ENCODE peak calls at places on chromosome 12, in seven cellular contexts. Y is H9, X is endothelial cell of umbilical vein, Q is HepG2, R is IMR-90, E is mammary epithelial cell, H is neural progenitor cell. K is an unnamed sample.
A peak's percentile ranks its signal among the peaks of the same experiment; 100 is the strongest.

GRCh38 chr12:788288-788687 is 35.9 kb downstream of the WNK1 start:
- DNase-seq in X (peak; percentile 52), Y (no peak), R (no peak), Q (no peak), H (no peak), E (no peak), K (no peak)

GRCh38 chr12:697426-697825 is 34.2 kb upstream of the NINJ2 start:
- DNase-seq in Q (no peak), Y (no peak), H (no peak), R (no peak), X (no peak), E (no peak), K (no peak)

GRCh38 chr12:91817512-91817911 is 328.1 kb downstream of the BTG1 start:
- DNase-seq in Y (no peak), X (no peak), R (no peak), E (peak; percentile 40), H (no peak), Q (no peak), K (peak; percentile 39)

GRCh38 chr12:109783135-109783964 is 49.8 kb downstream of the TRPV4 start:
- DNase-seq in H (no peak), Y (no peak), E (no peak), R (no peak), Q (no peak), X (no peak), K (no peak)

GRCh38 chr12:95838125-95838524 is 20.6 kb upstream of the SNRPF start:
- DNase-seq in H (no peak), X (peak; percentile 8), Y (no peak), R (peak; percentile 72), E (no peak), Q (peak; percentile 49), K (peak; percentile 24)

GRCh38 chr12:38507839-38508238 is 191.3 kb downstream of the ALG10B start:
- DNase-seq in H (no peak), E (peak; percentile 26), R (no peak), Q (no peak), Y (no peak), X (no peak), K (no peak)

GRCh38 chr12:51434305-51434704 is 9.7 kb downstream of the SLC4A8 start:
- DNase-seq in R (no peak), H (no peak), Q (no peak), X (no peak), E (no peak), Y (no peak), K (no peak)

GRCh38 chr12:96766232-96766631 is 140.8 kb upstream of the NEDD1 start:
- DNase-seq in X (no peak), H (peak; percentile 26), E (no peak), R (peak; percentile 3), Y (peak; percentile 55), Q (peak; percentile 1), K (peak; percentile 2)

GRCh38 chr12:118714051-118714460 is 267.3 kb upstream of the SRRM4 start:
- DNase-seq in H (peak; percentile 85), R (no peak), Q (peak; percentile 53), Y (peak; percentile 68), X (no peak), E (no peak), K (peak; percentile 4)

GRCh38 chr12:1796515-1797010 is 23.8 kb upstream of the LRTM2 start:
- DNase-seq in R (no peak), H (no peak), Q (no peak), Y (peak; percentile 51), E (no peak), X (peak; percentile 11), K (no peak)

GRCh38 chr12:67853204-67853603 is 136.0 kb upstream of the IFNG-AS1 start:
- DNase-seq in H (no peak), X (no peak), E (no peak), Y (no peak), Q (no peak), R (peak; percentile 35), K (no peak)

GRCh38 chr12:3409662-3410061 is 81.3 kb upstream of the PRMT8 start:
- DNase-seq in Y (no peak), E (no peak), R (no peak), H (no peak), X (no peak), Q (no peak), K (no peak)

GRCh38 chr12:14185441-14186192 is 179.9 kb upstream of the ATF7IP start:
- DNase-seq in E (peak; percentile 37), X (peak; percentile 35), Y (peak; percentile 67), Q (peak; percentile 26), R (peak; percentile 38), H (peak; percentile 81), K (peak; percentile 48)

GRCh38 chr12:96396209-96396608 is 4.0 kb downstream of the CDK17 start:
- DNase-seq in Y (no peak), X (no peak), Q (no peak), H (no peak), E (no peak), R (no peak), K (no peak)

GRCh38 chr12:47946413-47947107 is 16.8 kb upstream of the TMEM106C start:
- DNase-seq in Y (no peak), E (peak; percentile 63), R (peak; percentile 41), H (no peak), Q (no peak), X (no peak), K (peak; percentile 47)

GRCh38 chr12:31317471-31318397 is 8.2 kb downstream of the SINHCAF start:
- DNase-seq in R (no peak), Q (no peak), Y (no peak), X (peak; percentile 76), H (peak; percentile 27), E (peak; percentile 33), K (no peak)

GRCh38 chr12:45170456-45171042 is 45.3 kb upstream of the ANO6 start:
- DNase-seq in R (peak; percentile 77), X (peak; percentile 74), E (peak; percentile 44), H (peak; percentile 86), Q (peak; percentile 62), Y (peak; percentile 79), K (peak; percentile 36)

GRCh38 chr12:130459916-130460315 is 122.2 kb downstream of the PIWIL1 start:
- DNase-seq in E (no peak), R (no peak), Y (no peak), X (no peak), H (no peak), Q (no peak), K (no peak)

GRCh38 chr12:119328111-119328510 is 6.4 kb upstream of the CCDC60 start:
- DNase-seq in Q (peak; percentile 6), H (peak; percentile 63), X (no peak), E (no peak), R (no peak), Y (peak; percentile 82), K (no peak)

GRCh38 chr12:68175566-68176033 is 16.1 kb upstream of the IFNG start:
- DNase-seq in E (peak; percentile 25), Y (no peak), H (no peak), Q (no peak), R (no peak), X (no peak), K (no peak)

GRCh38 chr12:41576925-41577324 is 388.8 kb downstream of the PDZRN4 start:
- DNase-seq in R (no peak), E (no peak), Q (no peak), Y (peak; percentile 73), H (peak; percentile 9), X (no peak), K (no peak)

GRCh38 chr12:7797698-7798398 is 8.6 kb downstream of the NANOG start:
- DNase-seq in E (peak; percentile 40), R (peak; percentile 3), Y (no peak), Q (no peak), H (no peak), X (no peak), K (no peak)

GRCh38 chr12:113048716-113049127 is 7.8 kb upstream of the DTX1 start:
- DNase-seq in Y (peak; percentile 62), X (peak; percentile 49), E (peak; percentile 32), H (peak; percentile 85), R (peak; percentile 51), Q (peak; percentile 40), K (peak; percentile 42)

GRCh38 chr12:4909734-4910501 is at the start of gene KCNA1:
- DNase-seq in X (no peak), Y (peak; percentile 63), Q (no peak), H (peak; percentile 68), R (no peak), E (peak; percentile 8), K (no peak)

GRCh38 chr12:87820524-87821194 is 208.5 kb downstream of the C12orf50 start:
- DNase-seq in H (no peak), X (no peak), R (peak; percentile 74), Y (no peak), E (peak; percentile 71), Q (no peak), K (peak; percentile 20)

GRCh38 chr12:116927244-116927940 is 16.6 kb downstream of the FBXW8 start:
- DNase-seq in E (no peak), Q (no peak), H (no peak), Y (no peak), X (no peak), R (no peak), K (no peak)
- H4K20me1 ChIP-seq in E (peaks cover 2% of the 10 kb centered on the region), Q (no peaks in the 10 kb centered on the region), H (peaks cover 41% of the 10 kb centered on the region), Y (no peaks in the 10 kb centered on the region), X (no peaks in the 10 kb centered on the region), R (peaks cover 39% of the 10 kb centered on the region), K (peaks cover 18% of the 10 kb centered on the region)

DNA sequence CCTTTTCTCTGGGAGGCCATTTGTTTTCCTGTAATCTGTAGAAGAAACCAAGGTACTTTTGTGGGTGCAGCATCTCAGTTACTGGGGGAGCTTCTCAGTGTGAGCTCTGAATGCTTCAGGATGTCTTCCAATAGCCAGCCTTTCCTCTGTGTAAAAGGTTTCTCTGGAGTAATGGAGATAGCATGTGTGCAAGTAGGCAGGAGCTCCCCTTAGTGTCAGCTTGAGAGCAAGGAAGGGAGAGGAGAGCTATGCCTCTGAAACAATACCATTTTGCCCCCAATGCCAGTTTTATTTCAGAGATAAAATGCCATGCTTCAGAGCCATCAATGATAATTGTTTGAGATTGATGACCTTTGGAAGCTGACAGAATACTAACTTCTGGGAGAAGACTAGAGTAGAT is 125.5 kb downstream of the CRADD start:
- DNase-seq in R (peak; percentile 47), X (no peak), Q (no peak), Y (no peak), H (no peak), E (no peak), K (no peak)
- TF ChIP-seq CTCF in R (no peak), X (no peak), Q (peak; percentile 35), Y (peak; percentile 29), H (no peak), E (no peak), K (no peak)

DNA sequence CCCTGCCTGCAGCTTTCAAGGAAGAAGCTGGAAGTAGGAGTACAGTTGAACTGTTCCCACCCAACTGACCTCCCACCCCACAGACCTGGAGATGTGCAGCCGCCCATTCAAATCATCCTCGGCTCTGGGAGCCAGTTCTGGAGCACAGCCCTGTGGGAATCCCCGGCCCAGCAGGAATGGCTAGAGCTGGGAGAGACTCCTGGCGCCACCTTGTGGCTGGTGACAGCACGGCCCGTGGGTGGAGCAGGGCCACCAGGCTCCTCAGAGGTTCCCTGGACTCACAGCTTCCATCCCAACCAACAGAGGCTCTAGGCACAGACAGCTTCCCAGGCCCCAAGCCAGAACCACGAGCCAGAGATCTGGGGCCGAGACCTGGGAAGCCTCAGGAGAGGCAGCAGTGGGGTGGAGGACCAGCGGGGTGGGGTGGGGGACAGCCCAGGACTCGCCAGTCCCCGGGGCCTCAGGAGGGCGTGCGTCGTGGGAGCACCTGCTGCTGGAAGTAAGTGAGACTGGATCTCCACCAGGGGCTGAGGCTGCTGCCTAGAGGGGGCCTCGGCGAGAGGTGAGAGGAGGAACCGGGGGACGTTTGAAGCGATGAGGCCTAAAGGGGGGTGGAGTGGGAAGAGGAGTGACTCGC is 43.4 kb downstream of the RNF34 start:
- DNase-seq in R (peak; percentile 70), Y (peak; percentile 94), X (peak; percentile 65), Q (peak; percentile 45), E (peak; percentile 68), H (peak; percentile 87), K (peak; percentile 42)
- H4K20me1 ChIP-seq in R (no peaks in the 10 kb centered on the region), Y (peaks cover 3% of the 10 kb centered on the region), X (no peaks in the 10 kb centered on the region), Q (no peaks in the 10 kb centered on the region), E (no peaks in the 10 kb centered on the region), H (peaks cover 33% of the 10 kb centered on the region), K (no peaks in the 10 kb centered on the region)

GRCh38 chr12:121712462-121713256 is at the start of gene TMEM120B:
- DNase-seq in E (peak; percentile 58), R (peak; percentile 71), Y (peak; percentile 86), X (peak; percentile 76), H (peak; percentile 86), Q (peak; percentile 37), K (peak; percentile 84)
- TF ChIP-seq CTCF in E (no peak), R (no peak), Y (peak; percentile 37), X (no peak), H (peak; percentile 44), Q (peak; percentile 15), K (no peak)

K was measured in PC-9.